ENCODE peak calls at places on chromosome 13, in eight cellular contexts. V is thoracic aorta, W is A673, U is left lung, Q is upper lobe of right lung, Z is mucosa of descending colon, A is cardiac fibroblast, S is lower leg skin. K is an unnamed sample.

GRCh38 chr13:113397606-113398425 is 33.9 kb upstream of the GRTP1 start:
- DNase-seq in U (peak), V (no peak), W (no peak), S (no peak), Q (peak), A (no peak), Z (no peak), K (no peak)

GRCh38 chr13:47241446-47241845 is 344.6 kb upstream of the HTR2A start:
- DNase-seq in S (no peak), A (no peak), U (no peak), Q (no peak), W (no peak), V (no peak), Z (no peak), K (no peak)

GRCh38 chr13:100662470-100663211 is 12.0 kb downstream of the TMTC4 start:
- DNase-seq in V (no peak), U (no peak), Z (no peak), Q (no peak), S (no peak), A (no peak), W (no peak), K (no peak)

GRCh38 chr13:97125051-97125809 is 96.9 kb upstream of the MBNL2 start:
- DNase-seq in U (no peak), Q (no peak), W (peak), V (no peak), S (peak), A (peak), Z (no peak), K (peak)

GRCh38 chr13:32409561-32410440 is 18.1 kb downstream of the N4BP2L1 start:
- DNase-seq in Z (no peak), W (no peak), Q (no peak), V (no peak), U (no peak), A (peak), S (no peak), K (peak)

GRCh38 chr13:94093652-94094310 is 385.7 kb downstream of the DCT start:
- DNase-seq in Z (no peak), Q (no peak), V (no peak), A (no peak), S (no peak), U (no peak), W (peak), K (no peak)

GRCh38 chr13:93108111-93108581 is 118.5 kb upstream of the GPC6 start:
- DNase-seq in W (no peak), Q (no peak), Z (no peak), U (no peak), S (no peak), V (no peak), A (no peak), K (peak)

GRCh38 chr13:80011448-80012212 is 329.3 kb downstream of the SPRY2 start:
- DNase-seq in U (no peak), S (no peak), V (no peak), Z (no peak), Q (no peak), A (no peak), W (no peak), K (peak)

GRCh38 chr13:40922437-40923040 is 96.6 kb downstream of the ELF1 start:
- DNase-seq in Q (peak), S (no peak), A (no peak), W (no peak), Z (peak), V (no peak), U (no peak), K (no peak)

GRCh38 chr13:78689011-78689410 is 30.1 kb upstream of the OBI1 start:
- DNase-seq in S (no peak), W (peak), V (no peak), A (no peak), U (no peak), Z (no peak), Q (no peak), K (no peak)

GRCh38 chr13:113916330-113916815 is 52.5 kb upstream of the GAS6 start:
- DNase-seq in Z (no peak), S (peak), W (no peak), U (no peak), Q (no peak), V (no peak), A (peak), K (peak)

GRCh38 chr13:31951215-31951678 is 80.3 kb upstream of the FRY start:
- DNase-seq in V (no peak), Z (peak), A (peak), Q (peak), U (peak), W (no peak), S (peak), K (no peak)

GRCh38 chr13:78497702-78498319 is 105.5 kb downstream of the POU4F1 start:
- DNase-seq in S (no peak), W (no peak), U (no peak), A (no peak), V (no peak), Z (no peak), Q (no peak), K (no peak)

GRCh38 chr13:99045396-99045795 is 67.5 kb upstream of the DOCK9 start:
- DNase-seq in Z (no peak), Q (no peak), U (no peak), S (no peak), A (peak), V (no peak), W (no peak), K (no peak)

GRCh38 chr13:113157929-113158747 is at the start of gene PROZ:
- DNase-seq in W (no peak), V (no peak), U (no peak), A (no peak), Z (no peak), S (no peak), Q (no peak), K (no peak)

GRCh38 chr13:76350399-76350798 is 535.8 kb downstream of the KCTD12 start:
- DNase-seq in Q (no peak), W (no peak), U (no peak), A (no peak), Z (no peak), V (no peak), S (no peak), K (peak)

GRCh38 chr13:97445504-97446187 is 11.7 kb downstream of the RAP2A start:
- DNase-seq in V (no peak), Q (no peak), U (no peak), Z (no peak), S (no peak), W (no peak), A (no peak), K (no peak)

GRCh38 chr13:51584731-51585191 is 499 bp downstream of the WDFY2 start:
- DNase-seq in Z (peak), V (peak), U (peak), S (peak), W (peak), Q (peak), A (peak), K (peak)

GRCh38 chr13:107884564-107884963 is 330.8 kb downstream of the LIG4 start:
- DNase-seq in U (no peak), S (no peak), W (no peak), A (no peak), Z (no peak), Q (no peak), V (no peak), K (no peak)

GRCh38 chr13:113002206-113002821 is 33.3 kb downstream of the MCF2L start:
- DNase-seq in V (no peak), U (no peak), W (peak), Z (no peak), Q (no peak), A (no peak), S (no peak), K (no peak)

GRCh38 chr13:86282450-86282849 is 483.2 kb upstream of the SLITRK6 start:
- DNase-seq in Q (no peak), Z (no peak), S (no peak), A (no peak), W (no peak), V (no peak), U (no peak), K (no peak)

GRCh38 chr13:30422056-30422914 is at the start of gene UBE2L5:
- DNase-seq in U (peak), Z (peak), A (peak), W (peak), Q (peak), V (no peak), S (peak), K (peak)

GRCh38 chr13:82636119-82636518 is 1246.2 kb downstream of the SLITRK1 start:
- DNase-seq in Q (no peak), V (no peak), S (no peak), W (peak), A (no peak), Z (no peak), U (no peak), K (peak)

GRCh38 chr13:66397133-66397532 is 833.0 kb downstream of the PCDH9 start:
- DNase-seq in U (peak), V (no peak), Q (no peak), S (no peak), Z (no peak), A (no peak), W (no peak), K (no peak)

GRCh38 chr13:57138988-57139387 is 1.7 kb upstream of the PRR20A start:
- DNase-seq in V (no peak), Z (no peak), Q (no peak), A (no peak), U (no peak), S (no peak), W (no peak), K (no peak)

GRCh38 chr13:29402168-29402621 is 193.3 kb downstream of the SLC7A1 start:
- DNase-seq in Z (no peak), A (peak), U (no peak), Q (no peak), W (no peak), V (no peak), S (no peak), K (peak)

GRCh38 chr13:21998279-21998678 is 327.4 kb downstream of the FGF9 start:
- DNase-seq in Q (no peak), A (no peak), U (peak), W (no peak), S (no peak), Z (no peak), V (no peak), K (no peak)

DNA sequence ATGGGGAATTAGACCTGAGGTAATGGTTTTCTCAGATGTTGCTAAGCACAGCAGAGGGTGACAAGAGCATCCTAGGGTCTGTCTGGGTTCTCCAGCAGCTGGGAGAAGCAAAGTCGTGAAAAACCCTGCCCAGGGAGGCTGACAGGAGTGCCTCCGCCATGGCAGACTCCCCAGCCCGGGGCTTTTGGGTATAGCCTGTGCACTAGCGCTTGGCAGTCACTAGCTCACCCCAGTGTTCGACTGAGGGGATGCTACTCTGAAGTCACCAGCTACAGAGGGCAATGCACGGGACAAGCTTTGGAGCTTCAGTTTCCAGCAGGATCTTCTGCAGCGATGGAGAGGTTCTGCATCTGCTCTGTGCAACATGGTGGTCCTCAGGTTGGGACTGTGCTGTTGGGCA is 87.5 kb downstream of the ING1 start:
- DNase-seq in W (peak), V (no peak), U (no peak), Q (no peak), S (no peak), Z (no peak), A (no peak), K (no peak)
- TF ChIP-seq CTCF in W (peak), V (no peak), U (no peak), Q (no peak), S (no peak), Z (no peak), A (no peak), K (no peak)

GRCh38 chr13:73190477-73190876 is 131.7 kb downstream of the KLF5 start:
- DNase-seq in Q (no peak), U (no peak), A (no peak), V (no peak), W (no peak), Z (no peak), S (no peak), K (peak)
- H3K4me3 ChIP-seq in Q (no peak), U (no peak), A (no peak), V (no peak), W (peak), Z (no peak), S (no peak), K (no peak)

DNA sequence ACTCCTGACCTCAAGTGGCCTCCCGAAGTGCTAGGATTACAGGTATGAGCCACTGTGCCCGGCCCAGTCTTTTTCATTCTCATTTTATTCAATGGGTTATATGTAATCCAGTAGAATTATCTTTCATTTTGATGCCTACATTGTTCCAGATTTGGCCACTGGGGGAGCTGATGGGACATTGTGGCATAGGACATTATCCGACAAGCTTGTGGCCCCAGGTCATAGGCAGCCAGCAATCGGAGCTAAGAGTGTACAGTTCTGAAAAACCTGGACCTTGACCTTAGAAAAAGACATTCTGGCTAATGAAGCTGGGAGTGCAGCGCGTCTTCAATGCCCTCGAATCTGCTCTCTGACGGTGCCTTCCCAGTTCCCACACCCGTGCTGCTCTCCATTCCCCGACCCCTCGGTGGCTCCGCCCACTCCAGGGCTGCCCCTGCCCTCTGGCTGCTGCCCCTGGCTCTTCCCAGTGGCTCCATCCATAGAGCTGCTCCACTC is 108.7 kb downstream of the TEX29 start:
- DNase-seq in A (peak), S (peak), Q (no peak), W (peak), U (peak), V (no peak), Z (no peak), K (peak)
- TF ChIP-seq CTCF in A (peak), S (no peak), Q (peak), W (peak), U (peak), V (peak), Z (peak), K (peak)

DNA sequence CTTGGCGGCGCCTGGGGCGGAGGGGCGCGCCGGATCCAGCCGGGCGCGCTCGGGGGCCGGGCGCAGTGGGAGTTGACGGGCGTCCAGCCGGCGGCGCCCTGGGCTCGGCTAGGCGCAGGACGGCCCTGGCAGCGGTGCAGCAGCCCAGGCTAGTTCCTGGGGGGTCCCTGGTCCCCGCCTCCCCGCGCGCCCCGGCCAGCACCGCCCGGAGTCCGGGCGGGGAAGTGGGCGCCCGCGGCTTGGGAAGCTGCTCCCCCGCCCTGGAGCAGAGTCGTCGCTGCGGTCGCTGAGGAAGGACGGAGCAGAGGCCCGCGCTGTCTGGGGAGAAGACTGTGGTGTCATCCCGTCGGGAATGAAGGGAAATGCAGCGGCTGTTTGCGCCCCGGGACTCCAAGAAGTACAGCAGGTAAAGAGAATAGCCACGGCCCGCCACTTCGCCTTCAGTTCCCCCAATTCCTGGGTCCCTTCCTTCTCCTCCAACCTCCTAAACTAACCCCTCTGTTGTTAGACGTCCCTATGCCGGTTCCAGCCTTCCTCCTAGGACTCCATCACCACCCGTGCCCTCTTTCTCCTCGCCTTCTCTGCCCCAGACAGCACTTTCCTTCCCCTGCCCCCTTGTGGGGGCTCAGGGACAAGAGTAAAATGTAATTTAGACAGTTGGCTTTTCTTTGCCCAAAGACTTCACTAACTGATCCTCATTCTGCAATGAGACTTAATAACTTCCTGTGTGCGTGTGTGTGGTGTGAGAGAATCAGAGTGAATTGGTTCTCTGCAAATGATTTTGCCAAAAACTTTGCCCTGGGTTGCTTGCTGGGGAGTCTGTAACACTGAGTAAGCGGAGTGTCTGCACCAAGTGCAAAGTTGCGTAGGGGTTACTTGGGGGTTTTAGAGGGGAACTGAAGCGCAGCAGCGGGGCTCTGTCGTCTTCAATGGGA is 20.3 kb upstream of the SGCG start:
- DNase-seq in Q (no peak), W (peak), Z (no peak), V (no peak), U (peak), A (no peak), S (no peak), K (no peak)
- H3K4me3 ChIP-seq in Q (peak), W (peak), Z (no peak), V (peak), U (peak), A (no peak), S (peak), K (peak)

DNA sequence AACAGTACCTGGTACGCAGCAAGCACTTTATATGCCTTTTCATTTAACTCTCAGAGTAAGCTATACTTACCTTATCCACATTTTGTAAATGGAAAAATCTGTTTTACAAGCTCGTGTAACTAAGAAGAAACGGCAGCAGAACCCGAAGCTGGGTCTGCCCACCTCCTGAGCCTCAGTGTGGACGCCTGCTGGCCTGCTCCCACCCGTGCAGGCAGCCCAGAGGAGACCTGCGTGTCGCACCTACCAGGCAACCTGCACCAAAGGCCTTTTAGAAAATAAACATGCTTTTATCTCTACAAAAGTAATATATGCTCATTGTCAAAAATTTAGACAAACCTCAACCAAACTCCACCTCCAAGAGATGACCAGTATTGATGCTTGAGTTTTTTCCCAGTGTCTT is 62.7 kb downstream of the CRYL1 start:
- DNase-seq in Q (no peak), S (no peak), U (no peak), A (no peak), V (no peak), W (no peak), Z (no peak), K (no peak)
- TF ChIP-seq CTCF in Q (no peak), S (no peak), U (no peak), A (no peak), V (no peak), W (no peak), Z (no peak), K (no peak)

K was measured in fibroblast of pulmonary artery.